ENCODE peak calls at places on chromosomes 12 and 14, in nine cellular contexts. One of them, this sample, is unnamed.

GRCh38 chr12:7142057-7142644 is 12.0 kb downstream of the CLSTN3 start:
- DNase-seq in bronchial epithelial cell: peak
- DNase-seq in HS-5: peak
- DNase-seq in HEK293T: peak
- DNase-seq in HCT116: no peak
- DNase-seq in MCF 10A: peak
- DNase-seq in NCI-H1694: peak
- DNase-seq in neural crest cell: peak
- DNase-seq in HT1080: peak
- DNase-seq in this sample: no peak

GRCh38 chr12:113061061-113061694 is 4.6 kb downstream of the DTX1 start:
- DNase-seq in bronchial epithelial cell: no peak
- DNase-seq in HS-5: no peak
- DNase-seq in HEK293T: no peak
- DNase-seq in HCT116: no peak
- DNase-seq in MCF 10A: no peak
- DNase-seq in NCI-H1694: no peak
- DNase-seq in neural crest cell: no peak
- DNase-seq in HT1080: no peak
- DNase-seq in this sample: no peak

GRCh38 chr14:90739318-90740077 is 76.7 kb downstream of the TTC7B start:
- DNase-seq in bronchial epithelial cell: no peak
- DNase-seq in HS-5: no peak
- DNase-seq in HEK293T: no peak
- DNase-seq in HCT116: no peak
- DNase-seq in MCF 10A: no peak
- DNase-seq in NCI-H1694: no peak
- DNase-seq in neural crest cell: no peak
- DNase-seq in HT1080: no peak
- DNase-seq in this sample: no peak

GRCh38 chr12:78759387-78759786 is 105.2 kb upstream of the SYT1 start:
- DNase-seq in bronchial epithelial cell: peak
- DNase-seq in HS-5: peak
- DNase-seq in HEK293T: no peak
- DNase-seq in HCT116: no peak
- DNase-seq in MCF 10A: peak
- DNase-seq in NCI-H1694: no peak
- DNase-seq in neural crest cell: no peak
- DNase-seq in HT1080: peak
- DNase-seq in this sample: peak

GRCh38 chr14:64417042-64417770 is 29.1 kb downstream of the MTHFD1 start:
- DNase-seq in bronchial epithelial cell: no peak
- DNase-seq in HS-5: no peak
- DNase-seq in HEK293T: no peak
- DNase-seq in HCT116: no peak
- DNase-seq in MCF 10A: no peak
- DNase-seq in NCI-H1694: no peak
- DNase-seq in neural crest cell: no peak
- DNase-seq in HT1080: peak
- DNase-seq in this sample: no peak

GRCh38 chr12:91877022-91877421 is 268.6 kb downstream of the BTG1 start:
- DNase-seq in bronchial epithelial cell: peak
- DNase-seq in HS-5: no peak
- DNase-seq in HEK293T: no peak
- DNase-seq in HCT116: no peak
- DNase-seq in MCF 10A: no peak
- DNase-seq in NCI-H1694: no peak
- DNase-seq in neural crest cell: no peak
- DNase-seq in HT1080: peak
- DNase-seq in this sample: no peak

GRCh38 chr12:26633591-26634210 is 199.3 kb downstream of the ITPR2 start:
- DNase-seq in bronchial epithelial cell: no peak
- DNase-seq in HS-5: peak
- DNase-seq in HEK293T: no peak
- DNase-seq in HCT116: no peak
- DNase-seq in MCF 10A: peak
- DNase-seq in NCI-H1694: no peak
- DNase-seq in neural crest cell: no peak
- DNase-seq in HT1080: no peak
- DNase-seq in this sample: no peak

GRCh38 chr12:104551313-104551931 is 94.7 kb downstream of the CHST11 start:
- DNase-seq in bronchial epithelial cell: no peak
- DNase-seq in HS-5: no peak
- DNase-seq in HEK293T: no peak
- DNase-seq in HCT116: no peak
- DNase-seq in MCF 10A: no peak
- DNase-seq in NCI-H1694: no peak
- DNase-seq in neural crest cell: no peak
- DNase-seq in HT1080: no peak
- DNase-seq in this sample: no peak

GRCh38 chr14:46058964-46059580 is 592.5 kb downstream of the RPL10L start:
- DNase-seq in bronchial epithelial cell: no peak
- DNase-seq in HS-5: no peak
- DNase-seq in HEK293T: no peak
- DNase-seq in HCT116: no peak
- DNase-seq in MCF 10A: no peak
- DNase-seq in NCI-H1694: no peak
- DNase-seq in neural crest cell: no peak
- DNase-seq in HT1080: no peak
- DNase-seq in this sample: no peak

GRCh38 chr14:35821546-35822411 is 4.4 kb upstream of the BRMS1L start:
- DNase-seq in bronchial epithelial cell: peak
- DNase-seq in HS-5: no peak
- DNase-seq in HEK293T: peak
- DNase-seq in HCT116: peak
- DNase-seq in MCF 10A: peak
- DNase-seq in NCI-H1694: peak
- DNase-seq in neural crest cell: no peak
- DNase-seq in HT1080: peak
- DNase-seq in this sample: no peak

GRCh38 chr12:119727600-119728436 is 59.9 kb downstream of the PRKAB1 start:
- DNase-seq in bronchial epithelial cell: peak
- DNase-seq in HS-5: no peak
- DNase-seq in HEK293T: no peak
- DNase-seq in HCT116: no peak
- DNase-seq in MCF 10A: no peak
- DNase-seq in NCI-H1694: no peak
- DNase-seq in neural crest cell: no peak
- DNase-seq in HT1080: peak
- DNase-seq in this sample: no peak

GRCh38 chr12:57693317-57693658 is 644 bp upstream of the OS9 start:
- DNase-seq in bronchial epithelial cell: no peak
- DNase-seq in HS-5: no peak
- DNase-seq in HEK293T: no peak
- DNase-seq in HCT116: no peak
- DNase-seq in MCF 10A: no peak
- DNase-seq in NCI-H1694: no peak
- DNase-seq in neural crest cell: no peak
- DNase-seq in HT1080: no peak
- DNase-seq in this sample: no peak

GRCh38 chr14:70654609-70655008 is 12.9 kb downstream of the TTC9 start:
- DNase-seq in bronchial epithelial cell: no peak
- DNase-seq in HS-5: no peak
- DNase-seq in HEK293T: no peak
- DNase-seq in HCT116: no peak
- DNase-seq in MCF 10A: no peak
- DNase-seq in NCI-H1694: no peak
- DNase-seq in neural crest cell: no peak
- DNase-seq in HT1080: no peak
- DNase-seq in this sample: no peak

GRCh38 chr14:65230287-65230728 is 128.0 kb upstream of the MAX start:
- DNase-seq in bronchial epithelial cell: no peak
- DNase-seq in HS-5: no peak
- DNase-seq in HEK293T: no peak
- DNase-seq in HCT116: no peak
- DNase-seq in MCF 10A: no peak
- DNase-seq in NCI-H1694: no peak
- DNase-seq in neural crest cell: no peak
- DNase-seq in HT1080: no peak
- DNase-seq in this sample: no peak

GRCh38 chr12:120725151-120725658 is 421 bp upstream of the ACADS start:
- DNase-seq in bronchial epithelial cell: no peak
- DNase-seq in HS-5: no peak
- DNase-seq in HEK293T: no peak
- DNase-seq in HCT116: no peak
- DNase-seq in MCF 10A: no peak
- DNase-seq in NCI-H1694: no peak
- DNase-seq in neural crest cell: no peak
- DNase-seq in HT1080: no peak
- DNase-seq in this sample: no peak

GRCh38 chr14:29906256-29906885 is 21.3 kb downstream of the PRKD1 start:
- DNase-seq in bronchial epithelial cell: peak
- DNase-seq in HS-5: no peak
- DNase-seq in HEK293T: no peak
- DNase-seq in HCT116: no peak
- DNase-seq in MCF 10A: peak
- DNase-seq in NCI-H1694: no peak
- DNase-seq in neural crest cell: no peak
- DNase-seq in HT1080: peak
- DNase-seq in this sample: peak

GRCh38 chr14:100719976-100720520 is 6.6 kb upstream of the DLK1 start:
- DNase-seq in bronchial epithelial cell: no peak
- DNase-seq in HS-5: no peak
- DNase-seq in HEK293T: no peak
- DNase-seq in HCT116: no peak
- DNase-seq in MCF 10A: no peak
- DNase-seq in NCI-H1694: no peak
- DNase-seq in neural crest cell: no peak
- DNase-seq in HT1080: no peak
- DNase-seq in this sample: no peak

GRCh38 chr12:30484658-30485057 is 211.0 kb downstream of the IPO8 start:
- DNase-seq in bronchial epithelial cell: no peak
- DNase-seq in HS-5: no peak
- DNase-seq in HEK293T: no peak
- DNase-seq in HCT116: no peak
- DNase-seq in MCF 10A: no peak
- DNase-seq in NCI-H1694: no peak
- DNase-seq in neural crest cell: no peak
- DNase-seq in HT1080: no peak
- DNase-seq in this sample: no peak

GRCh38 chr12:1796515-1797010 is 23.8 kb upstream of the LRTM2 start:
- DNase-seq in bronchial epithelial cell: no peak
- DNase-seq in HS-5: no peak
- DNase-seq in HEK293T: no peak
- DNase-seq in HCT116: no peak
- DNase-seq in MCF 10A: no peak
- DNase-seq in NCI-H1694: no peak
- DNase-seq in neural crest cell: no peak
- DNase-seq in HT1080: no peak
- DNase-seq in this sample: no peak

GRCh38 chr14:105605501-105606304 is 79.3 kb downstream of the TMEM121 start:
- DNase-seq in bronchial epithelial cell: no peak
- DNase-seq in HS-5: no peak
- DNase-seq in HEK293T: no peak
- DNase-seq in HCT116: no peak
- DNase-seq in MCF 10A: no peak
- DNase-seq in NCI-H1694: no peak
- DNase-seq in neural crest cell: no peak
- DNase-seq in HT1080: no peak
- DNase-seq in this sample: no peak

GRCh38 chr12:49230176-49230575 is 34.7 kb upstream of the TUBA1C start:
- DNase-seq in bronchial epithelial cell: no peak
- DNase-seq in HS-5: no peak
- DNase-seq in HEK293T: no peak
- DNase-seq in HCT116: no peak
- DNase-seq in MCF 10A: no peak
- DNase-seq in NCI-H1694: no peak
- DNase-seq in neural crest cell: no peak
- DNase-seq in HT1080: no peak
- DNase-seq in this sample: no peak

GRCh38 chr12:119630962-119631550 is 36.9 kb upstream of the PRKAB1 start:
- DNase-seq in bronchial epithelial cell: no peak
- DNase-seq in HS-5: no peak
- DNase-seq in HEK293T: no peak
- DNase-seq in HCT116: no peak
- DNase-seq in MCF 10A: no peak
- DNase-seq in NCI-H1694: no peak
- DNase-seq in neural crest cell: no peak
- DNase-seq in HT1080: no peak
- DNase-seq in this sample: no peak

GRCh38 chr12:79933580-79934264 is 1.2 kb downstream of the PPP1R12A start:
- DNase-seq in bronchial epithelial cell: peak
- DNase-seq in HS-5: no peak
- DNase-seq in HEK293T: no peak
- DNase-seq in HCT116: no peak
- DNase-seq in MCF 10A: peak
- DNase-seq in NCI-H1694: no peak
- DNase-seq in neural crest cell: no peak
- DNase-seq in HT1080: peak
- DNase-seq in this sample: no peak

GRCh38 chr14:74475678-74476077 is 17.4 kb downstream of the NPC2 start:
- DNase-seq in bronchial epithelial cell: peak
- DNase-seq in HS-5: peak
- DNase-seq in HEK293T: no peak
- DNase-seq in HCT116: no peak
- DNase-seq in MCF 10A: no peak
- DNase-seq in NCI-H1694: no peak
- DNase-seq in neural crest cell: no peak
- DNase-seq in HT1080: peak
- DNase-seq in this sample: peak

GRCh38 chr12:25034676-25035075 is 85.8 kb upstream of the BCAT1 start:
- DNase-seq in bronchial epithelial cell: no peak
- DNase-seq in HS-5: no peak
- DNase-seq in HEK293T: no peak
- DNase-seq in HCT116: no peak
- DNase-seq in MCF 10A: no peak
- DNase-seq in NCI-H1694: peak
- DNase-seq in neural crest cell: no peak
- DNase-seq in HT1080: no peak
- DNase-seq in this sample: no peak

GRCh38 chr12:1886396-1887008 is 31.9 kb downstream of the CACNA2D4 start:
- DNase-seq in bronchial epithelial cell: no peak
- DNase-seq in HS-5: no peak
- DNase-seq in HEK293T: peak
- DNase-seq in HCT116: no peak
- DNase-seq in MCF 10A: no peak
- DNase-seq in NCI-H1694: no peak
- DNase-seq in neural crest cell: no peak
- DNase-seq in HT1080: peak
- DNase-seq in this sample: no peak

GRCh38 chr12:11877869-11878780 is 192.6 kb upstream of the BCL2L14 start:
- DNase-seq in bronchial epithelial cell: peak
- DNase-seq in HS-5: peak
- DNase-seq in HEK293T: no peak
- DNase-seq in HCT116: no peak
- DNase-seq in MCF 10A: peak
- DNase-seq in NCI-H1694: peak
- DNase-seq in neural crest cell: no peak
- DNase-seq in HT1080: peak
- DNase-seq in this sample: peak

GRCh38 chr12:124380793-124381453 is 86.0 kb downstream of the RFLNA start:
- DNase-seq in bronchial epithelial cell: no peak
- DNase-seq in HS-5: no peak
- DNase-seq in HEK293T: no peak
- DNase-seq in HCT116: no peak
- DNase-seq in MCF 10A: no peak
- DNase-seq in NCI-H1694: no peak
- DNase-seq in neural crest cell: no peak
- DNase-seq in HT1080: peak
- DNase-seq in this sample: no peak

GRCh38 chr12:119179335-119180021 is 747 bp downstream of the HSPB8 start:
- DNase-seq in bronchial epithelial cell: peak
- DNase-seq in HS-5: no peak
- DNase-seq in HEK293T: peak
- DNase-seq in HCT116: peak
- DNase-seq in MCF 10A: peak
- DNase-seq in NCI-H1694: no peak
- DNase-seq in neural crest cell: no peak
- DNase-seq in HT1080: peak
- DNase-seq in this sample: peak

GRCh38 chr12:47984331-47984801 is 19.9 kb downstream of the COL2A1 start:
- DNase-seq in bronchial epithelial cell: no peak
- DNase-seq in HS-5: no peak
- DNase-seq in HEK293T: no peak
- DNase-seq in HCT116: no peak
- DNase-seq in MCF 10A: no peak
- DNase-seq in NCI-H1694: no peak
- DNase-seq in neural crest cell: no peak
- DNase-seq in HT1080: no peak
- DNase-seq in this sample: no peak

This sample was measured in kidney epithelial cell.